ENCODE peak calls at places on chromosomes 12 and 14, in six cellular contexts. L is mesothelial cell of epicardium; S is heart left ventricle; V is progenitor cell of endocrine pancreas; Y is Peyer's patch; B is CD8-positive, alpha-beta T cell. N is an unnamed sample.

GRCh38 chr12:14954269-14954668 is 7.1 kb downstream of the ARHGDIB start:
- DNase-seq in L (no peak), S (no peak), V (no peak), Y (no peak), B (no peak), N (no peak)

GRCh38 chr14:25132734-25133422 is 82.9 kb upstream of the STXBP6 start:
- DNase-seq in L (peak), S (peak), V (peak), Y (peak), B (peak), N (peak)

GRCh38 chr12:53103860-53104305 is 597 bp downstream of the SOAT2 start:
- DNase-seq in L (no peak), S (no peak), V (no peak), Y (peak), B (no peak), N (no peak)

GRCh38 chr12:105888696-105889095 is 250.1 kb downstream of the NUAK1 start:
- DNase-seq in L (no peak), S (no peak), V (no peak), Y (no peak), B (no peak), N (no peak)

GRCh38 chr12:106031736-106032135 is 107.0 kb downstream of the NUAK1 start:
- DNase-seq in L (no peak), S (no peak), V (no peak), Y (no peak), B (no peak), N (no peak)

GRCh38 chr14:69034612-69035262 is 55.6 kb upstream of the ACTN1 start:
- DNase-seq in L (no peak), S (no peak), V (no peak), Y (no peak), B (no peak), N (no peak)

GRCh38 chr14:30204431-30204830 is 276.8 kb upstream of the PRKD1 start:
- DNase-seq in L (no peak), S (no peak), V (no peak), Y (no peak), B (no peak), N (no peak)

GRCh38 chr12:93943766-93944165 is 204.6 kb upstream of the PLXNC1 start:
- DNase-seq in L (no peak), S (peak), V (no peak), Y (no peak), B (no peak), N (no peak)

GRCh38 chr14:55889124-55889523 is 229.1 kb upstream of the PELI2 start:
- DNase-seq in L (no peak), S (no peak), V (no peak), Y (peak), B (no peak), N (no peak)

GRCh38 chr12:45232771-45233372 is 17.0 kb downstream of the ANO6 start:
- DNase-seq in L (no peak), S (peak), V (no peak), Y (no peak), B (no peak), N (no peak)

GRCh38 chr12:129870796-129871195 is 33.0 kb downstream of the TMEM132D start:
- DNase-seq in L (no peak), S (no peak), V (no peak), Y (no peak), B (no peak), N (no peak)

GRCh38 chr12:14400599-14400998 is 35.1 kb downstream of the ATF7IP start:
- DNase-seq in L (no peak), S (no peak), V (no peak), Y (no peak), B (no peak), N (no peak)

GRCh38 chr14:32331227-32331597 is 2.1 kb downstream of the AKAP6 start:
- DNase-seq in L (no peak), S (no peak), V (no peak), Y (no peak), B (no peak), N (no peak)

GRCh38 chr12:47844264-47845020 is 24.7 kb upstream of the HDAC7 start:
- DNase-seq in L (no peak), S (no peak), V (no peak), Y (no peak), B (no peak), N (no peak)

GRCh38 chr12:110790301-110790700 is 47.6 kb upstream of the PPP1CC start:
- DNase-seq in L (no peak), S (no peak), V (no peak), Y (no peak), B (no peak), N (no peak)

GRCh38 chr12:24851816-24852337 is 97.0 kb downstream of the BCAT1 start:
- DNase-seq in L (no peak), S (no peak), V (no peak), Y (no peak), B (no peak), N (no peak)

GRCh38 chr12:5736016-5736415 is 209.0 kb downstream of the ANO2 start:
- DNase-seq in L (no peak), S (no peak), V (no peak), Y (no peak), B (no peak), N (no peak)

GRCh38 chr12:102429755-102430154 is 50.6 kb downstream of the IGF1 start:
- DNase-seq in L (no peak), S (no peak), V (no peak), Y (no peak), B (no peak), N (no peak)

GRCh38 chr12:77344651-77345050 is 279.3 kb upstream of the E2F7 start:
- DNase-seq in L (no peak), S (no peak), V (no peak), Y (no peak), B (no peak), N (no peak)

GRCh38 chr12:122909442-122910288 is 13.7 kb upstream of the VPS37B start:
- DNase-seq in L (no peak), S (peak), V (no peak), Y (no peak), B (no peak), N (no peak)

GRCh38 chr12:49783917-49784676 is 42.7 kb downstream of the TMBIM6 start:
- DNase-seq in L (no peak), S (no peak), V (no peak), Y (no peak), B (no peak), N (no peak)

DNA sequence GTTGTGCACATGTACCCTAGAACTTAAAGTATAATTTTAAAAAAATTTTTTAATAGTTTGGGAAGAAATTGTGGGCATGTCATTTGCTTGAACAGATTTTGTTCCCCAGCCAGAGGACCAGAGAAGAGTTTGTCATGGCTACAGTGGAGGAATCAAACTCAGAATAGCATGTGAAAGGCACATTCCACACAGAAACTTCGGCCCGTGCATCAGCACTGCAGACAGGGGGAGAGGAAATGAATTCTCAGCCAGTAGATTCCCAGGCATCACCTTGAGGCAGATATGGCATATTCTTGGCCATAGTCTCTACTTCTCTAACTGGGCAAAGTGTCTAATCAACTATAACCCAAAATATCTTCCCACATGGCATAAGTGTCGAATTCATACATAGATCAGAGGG is 153.3 kb downstream of the PRKCH start:
- DNase-seq in L (no peak), S (no peak), V (no peak), Y (no peak), B (no peak), N (no peak)
- TF ChIP-seq CTCF in L (no peak), S (no peak), V (no peak), Y (no peak), B (no peak), N (no peak)

DNA sequence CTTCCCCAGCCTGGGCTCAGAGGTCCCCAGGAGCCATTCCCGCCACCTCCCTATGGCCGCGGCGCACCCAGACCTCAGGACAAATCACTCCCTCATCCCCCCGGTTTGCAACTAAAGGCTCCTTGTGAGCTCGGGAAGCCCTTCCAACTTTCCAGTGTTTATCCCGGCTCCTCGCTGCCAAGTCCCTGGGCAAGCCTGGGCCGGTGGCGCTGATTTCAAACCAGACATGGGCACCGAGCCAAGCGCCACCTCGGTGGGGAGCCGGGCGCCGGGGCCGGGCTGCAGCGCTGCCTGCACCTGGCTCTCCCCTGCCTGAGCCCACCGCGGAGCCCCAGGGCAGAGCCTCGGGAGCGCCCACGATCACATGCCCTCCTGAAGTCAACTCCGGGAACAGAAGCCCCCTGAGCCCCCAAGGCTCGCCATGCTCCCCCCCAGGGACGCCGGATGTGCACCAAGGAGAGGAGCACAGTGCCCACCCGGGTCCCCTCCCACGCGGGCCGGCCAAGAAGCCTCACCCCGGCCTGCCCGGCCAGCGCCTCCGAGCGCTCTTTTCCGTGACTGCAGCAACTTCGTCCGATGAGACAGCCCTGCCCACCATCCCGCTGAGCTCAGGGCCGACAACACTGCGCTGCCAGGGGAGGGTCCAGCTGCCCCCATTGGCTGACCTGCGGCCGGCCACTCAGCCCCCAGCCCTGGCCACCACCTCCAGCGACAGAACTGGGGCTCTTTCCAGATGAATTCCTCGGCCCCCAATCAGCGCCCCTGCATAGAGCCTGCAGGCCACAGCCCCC is 50.0 kb downstream of the NCOR2 start:
- DNase-seq in L (no peak), S (peak), V (no peak), Y (no peak), B (no peak), N (no peak)
- TF ChIP-seq CTCF in L (no peak), S (peak), V (no peak), Y (no peak), B (no peak), N (no peak)

GRCh38 chr14:79256311-79256879 is 954.9 kb downstream of the DIO2 start:
- DNase-seq in L (no peak), S (no peak), V (no peak), Y (no peak), B (no peak), N (no peak)
- TF ChIP-seq CTCF in L (no peak), S (no peak), V (no peak), Y (no peak), B (no peak), N (no peak)

GRCh38 chr14:65414961-65415589 is 2.5 kb downstream of the FUT8 start:
- DNase-seq in L (no peak), S (no peak), V (no peak), Y (no peak), B (no peak), N (no peak)
- TF ChIP-seq CTCF in L (peak), S (peak), V (peak), Y (peak), B (peak), N (peak)

GRCh38 chr14:77023001-77023996 is 5.2 kb downstream of the IRF2BPL start:
- DNase-seq in L (no peak), S (no peak), V (peak), Y (peak), B (no peak), N (no peak)
- TF ChIP-seq CTCF in L (no peak), S (peak), V (peak), Y (no peak), B (no peak), N (no peak)